ENCODE peak calls at places on chromosome 14, in eight cellular contexts. Y is naive B cell; O is DND-41; G is H54; Z is activated naive CD4-positive, alpha-beta T cell treated with Interleukin-2 at 50 U/mL for 16 hours; M is posterior vena cava; W is AG04449; J is caudate nucleus. K is an unnamed sample.

GRCh38 chr14:99609245-99610117 is 5.5 kb upstream of the CCDC85C start:
- DNase-seq in Z (no peak), O (no peak), G (no peak), Y (no peak), W (no peak), M (no peak), J (no peak), K (no peak)

GRCh38 chr14:96297000-96297399 is 41.0 kb downstream of the BDKRB1 start:
- DNase-seq in Z (no peak), W (no peak), M (no peak), O (no peak), J (no peak), Y (peak; percentile 31), G (no peak), K (no peak)

GRCh38 chr14:45426685-45427282 is 173.8 kb upstream of the MIS18BP1 start:
- DNase-seq in J (no peak), Z (no peak), M (no peak), W (no peak), Y (peak; percentile 9), G (peak; percentile 6), O (no peak), K (peak; percentile 2)

GRCh38 chr14:61470261-61470953 is 149.0 kb downstream of the PRKCH start:
- DNase-seq in G (no peak), Z (no peak), O (peak; percentile 33), Y (no peak), W (peak; percentile 90), J (no peak), M (no peak), K (peak; percentile 89)

GRCh38 chr14:100446572-100446971 is 123.4 kb downstream of the SLC25A47 start:
- DNase-seq in Y (no peak), O (peak; percentile 36), W (no peak), G (no peak), M (no peak), J (no peak), Z (no peak), K (no peak)

GRCh38 chr14:100850841-100851585 is 25.1 kb downstream of the MEG3 start:
- DNase-seq in Z (peak; percentile 77), J (no peak), M (peak; percentile 94), G (peak; percentile 83), W (no peak), Y (peak; percentile 55), O (peak; percentile 71), K (no peak)

GRCh38 chr14:39339003-39339402 is 93.2 kb downstream of the FBXO33 start:
- DNase-seq in J (no peak), G (peak; percentile 2), O (no peak), M (no peak), W (no peak), Z (no peak), Y (no peak), K (no peak)

GRCh38 chr14:51490205-51490604 is 161.5 kb upstream of the FRMD6 start:
- DNase-seq in Y (no peak), O (no peak), W (peak; percentile 49), M (no peak), J (no peak), G (no peak), Z (no peak), K (no peak)

GRCh38 chr14:25537846-25538455 is 488.0 kb upstream of the STXBP6 start:
- DNase-seq in G (peak; percentile 4), W (no peak), Z (no peak), Y (no peak), O (peak; percentile 35), M (no peak), J (no peak), K (peak; percentile 1)

GRCh38 chr14:103891667-103892215 is 36.5 kb upstream of the TDRD9 start:
- DNase-seq in O (no peak), G (no peak), W (no peak), M (no peak), J (no peak), Y (no peak), Z (no peak), K (no peak)

GRCh38 chr14:85087201-85087600 is 442.7 kb upstream of the FLRT2 start:
- DNase-seq in Z (no peak), Y (no peak), W (no peak), G (no peak), M (no peak), J (no peak), O (no peak), K (no peak)

GRCh38 chr14:91714805-91715204 is 17.1 kb downstream of the CATSPERB start:
- DNase-seq in Y (no peak), O (peak; percentile 92), Z (no peak), J (no peak), G (no peak), W (no peak), M (no peak), K (no peak)

GRCh38 chr14:58772814-58773620 is 135.3 kb downstream of the DACT1 start:
- DNase-seq in O (no peak), J (no peak), G (no peak), Y (no peak), W (no peak), Z (no peak), M (no peak), K (no peak)

GRCh38 chr14:98903371-98903770 is 368.6 kb downstream of the BCL11B start:
- DNase-seq in J (no peak), O (no peak), Y (no peak), M (peak; percentile 51), W (no peak), Z (no peak), G (no peak), K (no peak)

GRCh38 chr14:104150201-104151027 is 12.0 kb downstream of the KIF26A start:
- DNase-seq in O (no peak), Y (no peak), J (no peak), W (no peak), Z (no peak), M (no peak), G (peak; percentile 76), K (no peak)

GRCh38 chr14:105118646-105119409 is 49.7 kb downstream of the JAG2 start:
- DNase-seq in M (peak; percentile 29), W (no peak), Y (no peak), G (no peak), O (no peak), Z (no peak), J (no peak), K (no peak)

GRCh38 chr14:73850940-73851339 is 691 bp upstream of the PTGR2 start:
- DNase-seq in G (no peak), Z (no peak), Y (no peak), O (no peak), J (no peak), W (no peak), M (no peak), K (no peak)

GRCh38 chr14:76715102-76715926 is 46.0 kb upstream of the VASH1 start:
- DNase-seq in W (no peak), Y (no peak), M (no peak), Z (no peak), J (no peak), O (no peak), G (no peak), K (no peak)

GRCh38 chr14:101033006-101033405 is 129.5 kb upstream of the RTL1 start:
- DNase-seq in M (peak; percentile 51), O (no peak), J (no peak), Z (no peak), W (no peak), Y (no peak), G (no peak), K (no peak)

GRCh38 chr14:74587363-74587707 is 24.7 kb downstream of the LTBP2 start:
- DNase-seq in W (no peak), O (no peak), M (no peak), Y (no peak), G (no peak), J (no peak), Z (no peak), K (no peak)

GRCh38 chr14:101290681-101291080 is 270.6 kb upstream of the DIO3 start:
- DNase-seq in Z (no peak), M (no peak), W (no peak), O (no peak), Y (no peak), J (no peak), G (no peak), K (no peak)

GRCh38 chr14:73472182-73473114 is 14.1 kb upstream of the NUMB start:
- DNase-seq in G (peak; percentile 64), O (peak; percentile 26), W (no peak), Z (no peak), M (no peak), J (no peak), Y (peak; percentile 63), K (no peak)

GRCh38 chr14:65290830-65291229 is 121.7 kb upstream of the FUT8 start:
- DNase-seq in J (no peak), G (peak; percentile 77), Y (no peak), O (no peak), W (peak; percentile 65), Z (peak; percentile 62), M (no peak), K (peak; percentile 82)

GRCh38 chr14:91138511-91139359 is 24.9 kb downstream of the DGLUCY start:
- DNase-seq in Y (peak; percentile 31), O (peak; percentile 46), G (no peak), Z (peak; percentile 58), W (no peak), M (no peak), J (no peak), K (no peak)

GRCh38 chr14:100858838-100859220 is 32.9 kb downstream of the MEG3 start:
- DNase-seq in O (no peak), W (no peak), M (peak; percentile 44), Y (no peak), Z (no peak), G (no peak), J (no peak), K (no peak)

GRCh38 chr14:101704140-101704539 is 57.4 kb upstream of the PPP2R5C start:
- DNase-seq in G (no peak), Z (no peak), J (no peak), Y (no peak), O (no peak), M (no peak), W (no peak), K (no peak)

GRCh38 chr14:23284654-23285529 is 1.0 kb downstream of the HOMEZ start:
- DNase-seq in M (no peak), O (no peak), G (no peak), Z (peak; percentile 12), J (no peak), W (no peak), Y (no peak), K (no peak)

GRCh38 chr14:103243764-103244737 is 90.0 kb upstream of the EIF5 start:
- DNase-seq in W (no peak), M (peak; percentile 19), O (no peak), Z (no peak), J (no peak), G (no peak), Y (no peak), K (no peak)

GRCh38 chr14:22560638-22561365 is 28.2 kb downstream of the DAD1 start:
- DNase-seq in Y (no peak), J (no peak), G (no peak), O (no peak), Z (peak; percentile 44), M (no peak), W (no peak), K (no peak)

GRCh38 chr14:21191261-21191808 is 35.5 kb upstream of the OR5AU1 start:
- DNase-seq in J (no peak), Z (no peak), G (no peak), Y (no peak), M (peak; percentile 31), O (no peak), W (no peak), K (no peak)

GRCh38 chr14:88248606-88249005 is 74.5 kb downstream of the KCNK10 start:
- DNase-seq in W (no peak), O (no peak), Y (no peak), G (no peak), M (no peak), J (no peak), Z (no peak), K (no peak)

GRCh38 chr14:95943699-95944098 is 67.1 kb downstream of the TUNAR start:
- DNase-seq in O (no peak), G (no peak), J (no peak), Z (no peak), W (no peak), Y (no peak), M (no peak), K (no peak)

K was measured in HS-27A.